ENCODE peak calls at places on chromosomes 16 and 17, in five cellular contexts. Z, B, S, L and E are unnamed samples.

GRCh38 chr16:71440669-71441347 is 1.0 kb downstream of the TLE7 start:
- DNase-seq in Z (no peak), B (no peak), S (no peak), L (no peak), E (no peak)

GRCh38 chr17:71330099-71330375 is 790.8 kb upstream of the SOX9 start:
- DNase-seq in Z (no peak), B (no peak), S (no peak), L (no peak), E (no peak)

GRCh38 chr16:7482596-7483290 is 150.1 kb downstream of the RBFOX1 start:
- DNase-seq in Z (no peak), B (no peak), S (no peak), L (no peak), E (no peak)

GRCh38 chr17:16652847-16653366 is 743 bp downstream of the ZNF624 start:
- DNase-seq in Z (no peak), B (no peak), S (no peak), L (no peak), E (no peak)

GRCh38 chr17:32912218-32912897 is 15.6 kb upstream of the TMEM98 start:
- DNase-seq in Z (no peak), B (no peak), S (peak), L (peak), E (no peak)

GRCh38 chr17:50081757-50082156 is 13.4 kb upstream of the PDK2 start:
- DNase-seq in Z (no peak), B (no peak), S (no peak), L (no peak), E (no peak)

GRCh38 chr16:12600536-12601256 is 203.0 kb downstream of the CPPED1 start:
- DNase-seq in Z (peak), B (no peak), S (no peak), L (peak), E (no peak)

GRCh38 chr17:27858621-27859305 is 34.4 kb downstream of the LYRM9 start:
- DNase-seq in Z (no peak), B (no peak), S (no peak), L (no peak), E (no peak)

GRCh38 chr17:77516902-77517301 is 376.1 kb downstream of the SEC14L1 start:
- DNase-seq in Z (peak), B (peak), S (peak), L (no peak), E (peak)

GRCh38 chr17:53032861-53033271 is 789.9 kb upstream of the KIF2B start:
- DNase-seq in Z (no peak), B (no peak), S (no peak), L (no peak), E (no peak)

GRCh38 chr17:10729334-10730193 is at the start of gene TMEM220:
- DNase-seq in Z (peak), B (peak), S (peak), L (peak), E (no peak)

GRCh38 chr17:36934144-36934758 is 3.0 kb upstream of the LHX1 start:
- DNase-seq in Z (peak), B (no peak), S (no peak), L (no peak), E (no peak)

GRCh38 chr16:69924041-69924775 is 26.9 kb upstream of the CLEC18A start:
- DNase-seq in Z (no peak), B (no peak), S (no peak), L (no peak), E (no peak)

GRCh38 chr16:53944026-53944425 is 240.1 kb downstream of the FTO start:
- DNase-seq in Z (no peak), B (no peak), S (no peak), L (no peak), E (no peak)

GRCh38 chr16:10232757-10233156 is 50.5 kb upstream of the GRIN2A start:
- DNase-seq in Z (no peak), B (no peak), S (no peak), L (no peak), E (no peak)

GRCh38 chr16:79707867-79708266 is 107.3 kb upstream of the MAF start:
- DNase-seq in Z (peak), B (peak), S (peak), L (peak), E (no peak)

GRCh38 chr16:56488035-56488434 is 31.8 kb downstream of the BBS2 start:
- DNase-seq in Z (no peak), B (no peak), S (no peak), L (no peak), E (no peak)

GRCh38 chr16:85569615-85570212 is 43.4 kb upstream of the GSE1 start:
- DNase-seq in Z (no peak), B (no peak), S (no peak), L (no peak), E (no peak)

GRCh38 chr16:81526935-81527334 is 82.3 kb downstream of the CMIP start:
- DNase-seq in Z (no peak), B (no peak), S (no peak), L (no peak), E (peak)

GRCh38 chr16:88924834-88925539 is 52.0 kb downstream of the CBFA2T3 start:
- DNase-seq in Z (no peak), B (no peak), S (no peak), L (no peak), E (no peak)

GRCh38 chr16:56305956-56306565 is 114.8 kb downstream of the GNAO1 start:
- DNase-seq in Z (no peak), B (no peak), S (no peak), L (no peak), E (peak)

GRCh38 chr17:44959821-44960523 is 8.1 kb downstream of the C1QL1 start:
- DNase-seq in Z (no peak), B (no peak), S (no peak), L (peak), E (no peak)

GRCh38 chr16:48366165-48367093 is 18.8 kb downstream of the SIAH1 start:
- DNase-seq in Z (no peak), B (no peak), S (peak), L (peak), E (no peak)

GRCh38 chr17:34011599-34011998 is 243.5 kb upstream of the CCL2 start:
- DNase-seq in Z (no peak), B (no peak), S (no peak), L (no peak), E (no peak)

GRCh38 chr16:24721830-24722238 is 7.6 kb upstream of the TNRC6A start:
- DNase-seq in Z (no peak), B (no peak), S (no peak), L (no peak), E (no peak)

GRCh38 chr16:84228321-84228838 is 11.4 kb downstream of the KCNG4 start:
- DNase-seq in Z (peak), B (peak), S (peak), L (peak), E (no peak)

GRCh38 chr16:85573696-85574641 is 39.2 kb upstream of the GSE1 start:
- DNase-seq in Z (peak), B (no peak), S (peak), L (peak), E (no peak)

GRCh38 chr16:56641166-56641565 is 2.7 kb downstream of the MT1A start:
- DNase-seq in Z (no peak), B (no peak), S (no peak), L (no peak), E (no peak)

GRCh38 chr17:8133398-8133797 is 9.5 kb upstream of the HES7 start:
- DNase-seq in Z (no peak), B (no peak), S (no peak), L (no peak), E (no peak)

GRCh38 chr16:89721644-89722391 is 481 bp downstream of the ZNF276 start:
- DNase-seq in Z (no peak), B (no peak), S (peak), L (no peak), E (no peak)

GRCh38 chr16:30084816-30085159 is 6.9 kb downstream of the TBX6 start:
- DNase-seq in Z (no peak), B (no peak), S (no peak), L (peak), E (no peak)

GRCh38 chr17:75472119-75472518 is 15.7 kb downstream of the TMEM94 start:
- DNase-seq in Z (no peak), B (no peak), S (no peak), L (no peak), E (no peak)

GRCh38 chr17:51818777-51819176 is 339.7 kb downstream of the CA10 start:
- DNase-seq in Z (no peak), B (no peak), S (no peak), L (no peak), E (no peak)

GRCh38 chr16:60110531-60110930 is 1376.4 kb upstream of the GOT2 start:
- DNase-seq in Z (no peak), B (no peak), S (no peak), L (no peak), E (no peak)

GRCh38 chr16:62370445-62370844 is 334.2 kb upstream of the CDH8 start:
- DNase-seq in Z (no peak), B (no peak), S (no peak), L (no peak), E (no peak)

GRCh38 chr17:80732268-80732667 is 187.6 kb downstream of the RPTOR start:
- DNase-seq in Z (no peak), B (no peak), S (no peak), L (no peak), E (no peak)

GRCh38 chr17:58388302-58389190 is 28.8 kb downstream of the RNF43 start:
- DNase-seq in Z (no peak), B (no peak), S (no peak), L (no peak), E (no peak)

GRCh38 chr16:81707411-81708321 is 71.4 kb upstream of the PLCG2 start:
- DNase-seq in Z (no peak), B (no peak), S (no peak), L (peak), E (peak)

GRCh38 chr16:3952342-3953131 is 72.0 kb upstream of the CREBBP start:
- DNase-seq in Z (peak), B (peak), S (peak), L (peak), E (peak)

GRCh38 chr16:49410226-49410625 is 36.6 kb downstream of the C16orf78 start:
- DNase-seq in Z (peak), B (peak), S (no peak), L (peak), E (no peak)

GRCh38 chr16:49409121-49409520 is 35.5 kb downstream of the C16orf78 start:
- DNase-seq in Z (peak), B (peak), S (no peak), L (no peak), E (no peak)

GRCh38 chr16:49411121-49411970 is 37.7 kb downstream of the C16orf78 start:
- DNase-seq in Z (no peak), B (peak), S (no peak), L (peak), E (no peak)

GRCh38 chr16:49405123-49405522 is 31.5 kb downstream of the C16orf78 start:
- DNase-seq in Z (peak), B (no peak), S (no peak), L (no peak), E (no peak)

DNA sequence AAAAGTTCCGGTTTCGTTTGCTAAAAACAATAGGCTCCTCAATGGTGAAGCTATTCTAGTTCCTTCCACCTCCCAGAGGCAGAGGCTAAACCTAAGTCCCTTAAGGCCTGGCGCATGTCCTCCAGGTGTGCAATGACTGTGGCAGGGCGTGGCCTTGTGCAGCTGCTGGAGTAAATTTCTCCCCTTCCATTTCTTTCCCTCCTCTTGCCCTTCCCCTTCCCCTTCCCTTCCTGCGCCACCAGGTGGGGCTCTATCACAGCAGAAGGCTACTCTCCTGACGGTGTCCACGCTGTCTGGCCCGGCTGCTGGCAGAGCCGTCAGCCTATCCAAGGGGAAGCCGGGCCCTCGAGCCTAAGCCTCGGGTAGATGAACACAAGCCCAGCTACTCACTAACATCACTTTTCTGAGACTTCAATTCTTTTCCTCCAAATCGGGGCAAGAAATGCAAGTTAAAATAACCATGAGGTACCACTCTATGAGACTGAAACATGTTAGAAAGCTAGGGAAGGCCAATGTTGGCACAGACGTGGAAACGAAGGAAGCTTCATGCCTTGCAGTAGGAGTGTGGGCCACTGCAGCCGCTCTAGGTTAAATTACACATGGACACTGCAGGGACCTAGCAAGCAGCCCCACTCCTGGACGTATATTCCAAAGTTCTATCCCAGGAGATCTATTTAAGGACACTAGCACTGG is 34.4 kb downstream of the C16orf78 start:
- DNase-seq in Z (peak), B (peak), S (peak), L (peak), E (no peak)
- TF ChIP-seq CTCF in Z (peak), B (peak), S (peak), L (peak), E (peak)

DNA sequence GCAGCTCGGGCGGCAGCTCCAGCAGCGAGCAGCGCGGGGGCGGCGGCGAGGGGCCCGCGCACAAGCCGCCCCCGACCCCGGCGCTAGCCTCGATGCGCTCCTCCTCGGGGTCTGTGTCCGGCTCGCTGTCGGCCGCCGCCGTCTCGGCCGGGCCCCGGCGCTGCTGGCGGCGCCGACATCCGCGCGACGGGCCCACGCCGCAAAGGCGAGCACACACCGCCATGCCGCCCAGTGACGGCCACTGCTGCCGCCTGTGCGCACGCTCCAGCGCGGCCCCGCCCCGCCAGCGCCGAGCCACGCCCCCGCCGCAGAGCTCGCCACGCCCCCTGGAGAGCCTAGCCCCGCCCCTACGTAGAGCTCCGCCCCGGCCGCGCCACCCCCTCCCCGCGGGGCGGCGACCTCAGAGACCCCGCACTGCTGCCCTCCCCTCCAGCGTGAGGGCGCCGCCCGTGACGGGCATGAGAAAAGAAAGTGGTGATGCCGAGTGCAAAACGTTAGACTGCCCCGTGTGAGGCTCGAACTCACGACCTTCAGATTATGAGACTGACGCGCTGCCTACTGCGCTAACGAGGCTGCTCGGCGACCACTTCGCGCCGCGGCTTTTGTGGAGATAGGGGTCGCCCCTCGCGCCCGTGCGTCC is at the start of gene FBXO31:
- DNase-seq in Z (peak), B (peak), S (peak), L (peak), E (peak)
- TF ChIP-seq CTCF in Z (no peak), B (no peak), S (no peak), L (no peak), E (no peak)

GRCh38 chr16:17206712-17207111 is 264.0 kb downstream of the XYLT1 start:
- DNase-seq in Z (no peak), B (no peak), S (no peak), L (no peak), E (no peak)
- TF ChIP-seq CTCF in Z (no peak), B (no peak), S (no peak), L (no peak), E (peak)

GRCh38 chr17:21129023-21129681 is 2.4 kb downstream of the DHRS7B start:
- DNase-seq in Z (no peak), B (no peak), S (no peak), L (no peak), E (no peak)
- TF ChIP-seq CTCF in Z (no peak), B (no peak), S (peak), L (peak), E (peak)

GRCh38 chr16:65713409-65713808 is 591.5 kb upstream of the CDH11 start:
- DNase-seq in Z (no peak), B (no peak), S (no peak), L (no peak), E (no peak)
- TF ChIP-seq CTCF in Z (no peak), B (no peak), S (no peak), L (no peak), E (no peak)

DNA sequence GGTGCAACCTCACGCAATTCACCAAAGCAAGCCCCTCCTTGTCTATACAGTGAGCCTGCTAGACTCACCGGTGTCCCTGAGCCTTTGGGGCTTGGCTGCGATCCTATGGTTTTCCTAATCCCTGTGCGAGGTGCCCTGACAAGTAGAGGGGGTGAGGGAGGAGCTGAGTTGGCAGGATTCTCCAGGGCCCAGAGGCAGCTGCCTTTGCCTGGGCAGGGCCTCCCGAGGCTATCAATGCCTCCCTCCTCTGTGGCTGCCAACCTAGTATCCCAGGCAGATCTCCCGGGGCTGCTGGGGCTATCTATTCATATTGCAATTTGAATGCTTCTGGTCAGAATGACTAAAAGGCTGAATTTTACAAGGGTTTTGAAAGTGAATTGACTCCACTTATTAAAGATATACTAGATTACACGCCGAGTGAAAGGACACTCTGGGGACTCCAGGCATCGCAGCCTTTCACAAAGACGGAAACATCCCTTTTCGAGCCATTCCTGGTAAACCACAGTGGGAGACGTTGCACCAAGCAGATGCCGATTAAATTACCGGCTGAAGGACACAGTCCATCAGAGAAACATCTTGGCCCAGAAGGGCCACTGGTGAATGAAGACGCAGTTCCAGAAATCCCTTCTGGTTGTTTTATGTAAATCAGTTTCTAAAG is 11.3 kb upstream of the PITPNM3 start:
- DNase-seq in Z (no peak), B (peak), S (no peak), L (peak), E (no peak)
- TF ChIP-seq CTCF in Z (no peak), B (no peak), S (no peak), L (no peak), E (no peak)

GRCh38 chr16:28924399-28924761 is 658 bp downstream of the RABEP2 start:
- DNase-seq in Z (peak), B (no peak), S (no peak), L (no peak), E (no peak)
- TF ChIP-seq CTCF in Z (no peak), B (no peak), S (no peak), L (peak), E (no peak)